ENCODE peak calls at places on chromosomes 11 and 22, in nine cellular contexts. F is vagina, K is IMR-90, W is suprapubic skin, G is A549, A is body of pancreas, T is testis, Y is GM12892, Q is GM12878. I is an unnamed sample.

GRCh38 chr11:105588001-105588400 is 21.9 kb upstream of the GRIA4 start:
- DNase-seq in T (no peak), Q (no peak), G (no peak), W (no peak), K (peak), Y (no peak), F (no peak), A (no peak), I (no peak)

GRCh38 chr11:128532571-128533091 is 54.7 kb downstream of the ETS1 start:
- DNase-seq in K (no peak), F (no peak), T (no peak), W (no peak), G (no peak), Q (no peak), A (no peak), Y (no peak), I (no peak)

GRCh38 chr22:30014244-30014643 is 66.0 kb upstream of the HORMAD2 start:
- DNase-seq in Y (no peak), W (no peak), Q (no peak), G (no peak), T (no peak), A (no peak), K (no peak), F (no peak), I (no peak)

GRCh38 chr11:118918128-118918685 is 7.5 kb downstream of the BCL9L start:
- DNase-seq in G (no peak), K (peak), W (peak), A (peak), F (no peak), Q (no peak), T (peak), Y (no peak), I (peak)

GRCh38 chr11:540583-541432 is 3.5 kb downstream of the LRRC56 start:
- DNase-seq in Y (no peak), W (peak), G (no peak), A (no peak), F (no peak), T (no peak), Q (no peak), K (no peak), I (no peak)

GRCh38 chr22:37186228-37186996 is 1.6 kb downstream of the C1QTNF6 start:
- DNase-seq in Y (peak), A (no peak), F (no peak), K (peak), W (peak), T (no peak), G (peak), Q (peak), I (no peak)

GRCh38 chr11:3021125-3021524 is 29.0 kb upstream of the NAP1L4 start:
- DNase-seq in G (peak), T (peak), W (no peak), Q (no peak), A (peak), K (peak), F (no peak), Y (no peak), I (peak)

GRCh38 chr11:68956142-68956541 is 24.6 kb downstream of the MRGPRD start:
- DNase-seq in W (no peak), F (no peak), A (no peak), K (no peak), Y (peak), Q (no peak), T (no peak), G (no peak), I (no peak)

GRCh38 chr11:95335989-95336388 is 105.0 kb upstream of the SESN3 start:
- DNase-seq in Q (no peak), T (no peak), K (no peak), F (no peak), G (no peak), Y (no peak), A (no peak), W (no peak), I (no peak)

GRCh38 chr11:118401880-118402590 is 629 bp downstream of the ATP5MG start:
- DNase-seq in T (no peak), Q (no peak), A (no peak), F (no peak), K (peak), G (peak), Y (no peak), W (no peak), I (no peak)

GRCh38 chr11:2709429-2709828 is 9.6 kb upstream of the KCNQ1OT1 start:
- DNase-seq in Q (no peak), T (peak), G (no peak), K (peak), A (no peak), Y (no peak), F (no peak), W (no peak), I (peak)

GRCh38 chr11:31173926-31174680 is 195.4 kb downstream of the DCDC1 start:
- DNase-seq in Y (no peak), Q (no peak), A (no peak), K (no peak), G (no peak), F (no peak), T (no peak), W (no peak), I (no peak)

GRCh38 chr11:112886707-112887370 is 74.4 kb upstream of the NCAM1 start:
- DNase-seq in Q (no peak), F (no peak), A (no peak), G (no peak), Y (no peak), K (no peak), W (no peak), T (no peak), I (no peak)

GRCh38 chr22:49538006-49538405 is 289.7 kb downstream of the BRD1 start:
- DNase-seq in F (no peak), G (no peak), Y (no peak), Q (no peak), T (no peak), K (no peak), A (no peak), W (peak), I (no peak)

DNA sequence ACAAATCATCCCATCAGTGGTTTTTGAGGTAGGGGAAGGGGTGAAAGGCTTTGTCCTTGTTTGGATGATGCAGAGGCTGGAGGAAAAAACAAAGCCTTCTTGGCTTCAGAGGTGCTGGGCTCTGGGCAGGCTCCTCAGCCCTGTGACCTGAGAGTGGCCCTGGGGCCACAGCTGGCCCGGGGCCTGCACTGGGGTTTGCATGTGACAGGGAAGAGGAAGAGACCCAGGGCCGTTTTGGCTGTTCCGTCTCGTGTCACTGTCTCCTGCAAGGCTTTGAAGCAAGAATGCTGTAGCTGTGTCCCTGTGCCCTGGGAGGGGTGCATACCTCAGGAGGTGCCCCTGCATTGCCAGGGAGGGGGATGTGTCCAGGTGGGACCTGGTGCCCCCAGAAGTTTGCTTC is 12.6 kb downstream of the ARHGAP8 start:
- DNase-seq in F (no peak), A (no peak), G (no peak), Y (no peak), Q (no peak), T (no peak), W (no peak), K (no peak), I (no peak)
- TF ChIP-seq POLR2A in F (no peak), A (no peak), G (no peak), Y (no peak), Q (no peak), T (no peak), W (no peak), K (no peak), I (no peak)

GRCh38 chr11:60193687-60194433 is 11.0 kb upstream of the MS4A6A start:
- DNase-seq in Y (no peak), G (peak), F (no peak), T (peak), Q (peak), A (peak), W (no peak), K (peak), I (peak)
- TF ChIP-seq POLR2A in Y (no peak), G (no peak), F (no peak), T (no peak), Q (no peak), A (no peak), W (no peak), K (no peak), I (no peak)

GRCh38 chr22:39958009-39958711 is 2.0 kb upstream of the TMA7B start:
- DNase-seq in Y (no peak), K (no peak), F (no peak), A (no peak), G (no peak), W (no peak), T (no peak), Q (no peak), I (no peak)
- TF ChIP-seq POLR2A in Y (no peak), K (no peak), F (no peak), A (no peak), G (no peak), W (no peak), T (no peak), Q (no peak), I (no peak)

GRCh38 chr11:34621876-34622275 is 983 bp downstream of the EHF start:
- DNase-seq in W (no peak), A (no peak), T (no peak), F (no peak), Y (no peak), G (no peak), K (no peak), Q (no peak), I (no peak)

GRCh38 chr11:34626393-34626792 is 5.5 kb downstream of the EHF start:
- DNase-seq in Q (no peak), A (no peak), Y (no peak), T (no peak), F (no peak), W (no peak), G (no peak), K (peak), I (no peak)

GRCh38 chr11:34623463-34623862 is 2.6 kb downstream of the EHF start:
- DNase-seq in Q (no peak), W (no peak), F (no peak), A (no peak), K (no peak), G (no peak), T (no peak), Y (no peak), I (no peak)

GRCh38 chr11:34625576-34625975 is 4.7 kb downstream of the EHF start:
- DNase-seq in Q (no peak), G (no peak), T (no peak), K (no peak), W (no peak), A (no peak), Y (no peak), F (no peak), I (no peak)

GRCh38 chr11:34624069-34624468 is 3.2 kb downstream of the EHF start:
- DNase-seq in Q (peak), K (no peak), F (no peak), T (no peak), G (no peak), Y (no peak), A (peak), W (no peak), I (no peak)
- TF ChIP-seq POLR2A in Q (no peak), K (no peak), F (no peak), T (no peak), G (no peak), Y (no peak), A (no peak), W (no peak), I (no peak)

DNA sequence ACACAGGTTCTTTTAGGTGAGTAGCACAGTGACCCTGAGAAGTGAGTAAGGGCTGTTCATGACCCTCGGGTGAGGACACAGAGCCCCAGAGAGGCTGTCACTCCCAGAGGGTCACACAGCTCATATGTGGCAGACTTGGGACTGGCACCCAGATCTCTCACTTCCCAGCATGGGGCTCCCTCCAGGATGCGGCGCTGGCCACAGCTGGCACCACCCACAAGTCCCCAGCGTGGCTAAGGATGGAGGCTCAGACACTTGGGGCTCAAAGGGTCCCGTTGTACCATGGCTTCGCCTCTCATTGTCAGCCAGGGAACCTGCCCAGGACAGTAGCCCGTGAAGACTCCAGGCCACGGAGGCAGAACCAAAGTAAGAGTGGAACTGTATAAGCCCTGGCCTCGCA is 6.0 kb upstream of the SHISAL1 start:
- DNase-seq in K (no peak), T (no peak), W (no peak), Q (no peak), A (no peak), F (no peak), Y (no peak), G (no peak), I (no peak)
- TF ChIP-seq POLR2A in K (no peak), T (no peak), W (no peak), Q (no peak), A (no peak), F (no peak), Y (no peak), G (no peak), I (no peak)

DNA sequence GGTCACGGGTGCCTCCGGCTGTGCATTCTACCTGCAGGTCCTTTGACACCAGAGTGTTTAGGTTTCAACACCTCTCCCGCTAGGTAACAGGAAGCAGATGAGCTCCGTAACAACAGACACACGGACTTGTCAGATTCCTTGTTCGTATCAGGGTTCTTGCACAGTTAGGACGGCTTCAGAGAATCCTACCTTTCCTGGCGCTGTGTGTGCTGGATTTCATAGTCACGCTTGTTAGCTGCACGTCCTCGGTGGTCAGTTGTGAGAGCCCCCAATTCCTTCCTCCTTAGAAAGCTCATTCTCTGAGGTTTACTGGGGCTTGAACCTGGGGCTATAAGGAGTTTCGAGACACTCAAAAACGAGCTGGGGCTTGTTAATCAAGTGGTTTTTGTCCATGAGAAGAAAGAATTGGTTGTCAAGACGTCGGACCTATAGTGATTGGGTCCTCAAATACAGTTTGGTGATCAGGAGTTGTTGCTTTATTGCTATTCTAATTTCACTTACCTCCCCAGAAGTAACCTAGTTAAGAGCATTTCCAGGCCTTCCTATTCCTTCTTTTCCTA is 672 bp downstream of the DDB2 start:
- DNase-seq in A (no peak), G (peak), K (no peak), T (no peak), F (no peak), Y (no peak), Q (peak), W (no peak), I (no peak)
- TF ChIP-seq POLR2A in A (no peak), G (no peak), K (no peak), T (no peak), F (no peak), Y (no peak), Q (no peak), W (no peak), I (no peak)

GRCh38 chr11:12606597-12606996 is 67.6 kb upstream of the TEAD1 start:
- DNase-seq in G (no peak), W (no peak), F (no peak), K (peak), T (no peak), A (no peak), Q (no peak), Y (no peak), I (no peak)

GRCh38 chr11:12611352-12611751 is 62.9 kb upstream of the TEAD1 start:
- DNase-seq in F (no peak), T (no peak), G (no peak), Y (no peak), A (no peak), K (no peak), Q (no peak), W (no peak), I (no peak)
- TF ChIP-seq POLR2A in F (no peak), T (no peak), G (no peak), Y (no peak), A (no peak), K (no peak), Q (no peak), W (no peak), I (no peak)

I was measured in thyroid gland.